ENCODE peak calls at places on chromosomes 6 and 20, in four cellular contexts. One of them, this sample, is unnamed.

GRCh38 chr6:26521485-26522391 is 16.4 kb upstream of the HMGN4 start:
- DNase-seq in heart left ventricle: peak
- DNase-seq in heart right ventricle: peak
- DNase-seq in fibroblast of mammary gland: peak
- DNase-seq in this sample: peak

GRCh38 chr6:168479421-168479820 is 38.4 kb downstream of the SMOC2 start:
- DNase-seq in fibroblast of mammary gland: no peak
- DNase-seq in heart left ventricle: no peak
- DNase-seq in heart right ventricle: no peak
- DNase-seq in this sample: no peak

GRCh38 chr20:20552076-20552475 is 160.4 kb downstream of the RALGAPA2 start:
- DNase-seq in heart right ventricle: no peak
- DNase-seq in heart left ventricle: no peak
- DNase-seq in fibroblast of mammary gland: no peak
- DNase-seq in this sample: no peak

GRCh38 chr20:59586613-59587012 is 17.7 kb upstream of the PHACTR3 start:
- DNase-seq in heart right ventricle: no peak
- DNase-seq in fibroblast of mammary gland: no peak
- DNase-seq in heart left ventricle: no peak
- DNase-seq in this sample: no peak

GRCh38 chr6:72324591-72324990 is 297.3 kb upstream of the KCNQ5 start:
- DNase-seq in heart right ventricle: no peak
- DNase-seq in heart left ventricle: no peak
- DNase-seq in fibroblast of mammary gland: peak
- DNase-seq in this sample: no peak

GRCh38 chr6:9437836-9438235 is 977.0 kb downstream of the TFAP2A start:
- DNase-seq in heart right ventricle: no peak
- DNase-seq in fibroblast of mammary gland: no peak
- DNase-seq in heart left ventricle: no peak
- DNase-seq in this sample: no peak

GRCh38 chr6:149855040-149855654 is 9.0 kb downstream of the LRP11 start:
- DNase-seq in heart right ventricle: no peak
- DNase-seq in fibroblast of mammary gland: peak
- DNase-seq in heart left ventricle: no peak
- DNase-seq in this sample: no peak

GRCh38 chr20:43529457-43530153 is 22.1 kb downstream of the L3MBTL1 start:
- DNase-seq in heart left ventricle: no peak
- DNase-seq in fibroblast of mammary gland: no peak
- DNase-seq in heart right ventricle: no peak
- DNase-seq in this sample: no peak

GRCh38 chr6:32370510-32370909 is 1.2 kb downstream of the TSBP1 start:
- DNase-seq in heart left ventricle: no peak
- DNase-seq in heart right ventricle: no peak
- DNase-seq in fibroblast of mammary gland: peak
- DNase-seq in this sample: no peak

GRCh38 chr6:71289039-71289801 is 609 bp downstream of the OGFRL1 start:
- DNase-seq in heart left ventricle: peak
- DNase-seq in fibroblast of mammary gland: peak
- DNase-seq in heart right ventricle: no peak
- DNase-seq in this sample: no peak

GRCh38 chr20:35883341-35883777 is 70.9 kb downstream of the SCAND1 start:
- DNase-seq in heart right ventricle: no peak
- DNase-seq in heart left ventricle: no peak
- DNase-seq in fibroblast of mammary gland: no peak
- DNase-seq in this sample: no peak

GRCh38 chr20:35881676-35882075 is 72.6 kb downstream of the SCAND1 start:
- DNase-seq in heart left ventricle: no peak
- DNase-seq in heart right ventricle: no peak
- DNase-seq in fibroblast of mammary gland: no peak
- DNase-seq in this sample: no peak

GRCh38 chr20:35884541-35884865 is 69.8 kb downstream of the SCAND1 start:
- DNase-seq in fibroblast of mammary gland: no peak
- DNase-seq in heart right ventricle: no peak
- DNase-seq in heart left ventricle: no peak
- DNase-seq in this sample: no peak

GRCh38 chr20:35885212-35885611 is 69.1 kb downstream of the SCAND1 start:
- DNase-seq in fibroblast of mammary gland: no peak
- DNase-seq in heart left ventricle: no peak
- DNase-seq in heart right ventricle: no peak
- DNase-seq in this sample: no peak

DNA sequence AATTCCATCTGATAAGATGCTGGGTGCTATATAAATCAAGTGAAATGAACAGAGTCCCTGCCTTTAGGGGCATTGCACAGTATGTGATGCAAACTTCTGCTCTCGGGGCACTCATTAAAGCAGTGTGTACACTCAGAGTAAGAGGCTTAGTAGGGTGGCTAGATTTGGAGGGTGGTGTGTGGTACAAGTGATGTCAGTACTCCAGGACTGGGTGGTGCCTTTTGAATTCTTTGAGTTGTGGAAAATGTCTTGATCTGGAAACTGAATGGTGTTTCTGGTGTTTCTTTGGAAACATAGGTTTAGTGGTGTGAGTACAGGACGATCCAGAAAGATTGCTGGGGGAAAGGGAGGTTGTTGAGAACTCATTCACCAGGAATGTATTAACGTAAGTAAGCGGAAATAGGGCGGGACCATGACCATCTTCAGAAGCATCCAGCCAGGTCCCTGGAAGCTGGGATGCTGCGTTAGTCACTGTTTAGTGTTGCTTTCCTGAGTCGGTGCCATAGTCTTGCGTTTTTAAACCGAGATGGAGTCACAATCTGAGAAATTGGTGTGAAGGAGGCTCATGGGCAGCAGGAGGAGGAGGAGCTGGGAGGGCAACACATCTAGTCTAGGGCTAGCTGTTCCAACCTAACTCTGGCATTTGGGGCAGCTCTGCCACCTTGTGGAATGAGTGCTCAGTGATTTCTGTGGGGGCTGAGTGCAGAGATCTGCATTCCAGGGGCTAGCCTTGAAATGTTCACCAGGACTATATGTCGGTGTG is 70.3 kb downstream of the SCAND1 start:
- DNase-seq in fibroblast of mammary gland: peak
- DNase-seq in heart left ventricle: peak
- DNase-seq in heart right ventricle: peak
- DNase-seq in this sample: peak
- H3K4me3 ChIP-seq in fibroblast of mammary gland: peak
- H3K4me3 ChIP-seq in heart left ventricle: no peak
- H3K4me3 ChIP-seq in heart right ventricle: no peak
- H3K4me3 ChIP-seq in this sample: no peak

DNA sequence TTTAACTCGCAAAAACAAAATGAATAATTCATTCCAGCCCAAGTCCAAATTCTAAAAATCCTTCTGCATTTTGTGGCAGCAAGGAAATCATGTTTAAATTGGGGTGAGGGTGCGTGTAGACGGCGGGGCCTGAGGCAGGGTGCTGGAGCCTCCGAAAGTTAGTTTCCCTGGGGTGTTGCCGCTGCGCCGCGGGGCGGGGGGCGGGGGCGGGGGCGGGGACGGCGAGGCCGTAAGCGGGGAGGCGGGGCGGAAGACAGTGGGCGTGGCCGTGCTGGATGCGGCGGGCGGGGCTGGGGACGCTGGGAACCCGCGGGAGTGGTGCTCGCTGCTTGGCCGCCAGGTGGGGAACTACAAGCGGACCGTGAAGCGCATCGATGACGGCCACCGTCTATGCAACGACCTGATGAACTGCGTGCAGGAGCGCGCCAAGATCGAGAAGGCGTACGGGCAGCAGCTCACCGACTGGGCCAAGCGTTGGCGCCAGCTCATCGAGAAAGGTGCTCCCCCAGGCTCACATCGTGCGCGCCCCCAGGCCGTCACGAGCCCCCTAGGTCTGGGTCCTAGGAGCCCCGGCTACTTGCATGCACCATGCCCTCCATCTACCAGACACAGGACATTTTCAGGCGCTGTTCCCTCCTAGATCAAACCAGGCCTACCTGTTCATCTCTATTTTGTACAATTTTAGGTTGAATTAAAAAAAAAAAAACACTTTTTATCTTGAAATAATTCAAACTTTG is 29.0 kb downstream of the SPDEF start:
- DNase-seq in heart left ventricle: peak
- DNase-seq in fibroblast of mammary gland: peak
- DNase-seq in heart right ventricle: peak
- DNase-seq in this sample: peak
- H3K4me3 ChIP-seq in heart left ventricle: peak
- H3K4me3 ChIP-seq in fibroblast of mammary gland: peak
- H3K4me3 ChIP-seq in heart right ventricle: peak
- H3K4me3 ChIP-seq in this sample: peak

DNA sequence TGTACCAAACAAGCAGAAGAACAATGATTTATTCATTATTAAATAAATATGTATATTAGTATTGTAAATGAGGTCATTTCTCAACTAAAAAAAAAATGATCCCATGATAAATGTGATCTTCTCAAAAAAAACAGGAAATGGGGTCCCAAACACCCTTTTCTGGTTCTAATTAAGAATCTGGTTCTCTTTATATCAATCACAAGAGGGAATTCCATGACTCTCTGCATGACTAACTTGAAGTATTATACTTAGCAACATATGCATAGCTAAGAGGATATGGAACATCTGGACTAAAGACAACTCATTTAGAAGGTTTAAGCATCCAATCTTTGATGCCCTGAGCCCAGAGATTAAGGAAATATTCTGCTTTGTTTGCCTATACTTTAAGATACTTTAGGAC is 89.7 kb upstream of the EMILIN3 start:
- DNase-seq in heart right ventricle: no peak
- DNase-seq in heart left ventricle: no peak
- DNase-seq in fibroblast of mammary gland: peak
- DNase-seq in this sample: no peak
- H3K4me3 ChIP-seq in heart right ventricle: no peak
- H3K4me3 ChIP-seq in heart left ventricle: no peak
- H3K4me3 ChIP-seq in fibroblast of mammary gland: no peak
- H3K4me3 ChIP-seq in this sample: no peak

GRCh38 chr20:49482621-49483017 is at the start of gene KCNB1:
- DNase-seq in heart left ventricle: peak
- DNase-seq in heart right ventricle: peak
- DNase-seq in fibroblast of mammary gland: peak
- DNase-seq in this sample: peak

GRCh38 chr20:49484180-49485140 is 2.0 kb upstream of the KCNB1 start:
- DNase-seq in heart left ventricle: peak
- DNase-seq in fibroblast of mammary gland: peak
- DNase-seq in heart right ventricle: peak
- DNase-seq in this sample: peak

GRCh38 chr20:49482173-49482572 is 295 bp downstream of the KCNB1 start:
- DNase-seq in fibroblast of mammary gland: no peak
- DNase-seq in heart right ventricle: no peak
- DNase-seq in heart left ventricle: no peak
- DNase-seq in this sample: no peak

GRCh38 chr20:49483018-49483705 is 694 bp upstream of the KCNB1 start:
- DNase-seq in heart right ventricle: no peak
- DNase-seq in fibroblast of mammary gland: no peak
- DNase-seq in heart left ventricle: no peak
- DNase-seq in this sample: no peak

DNA sequence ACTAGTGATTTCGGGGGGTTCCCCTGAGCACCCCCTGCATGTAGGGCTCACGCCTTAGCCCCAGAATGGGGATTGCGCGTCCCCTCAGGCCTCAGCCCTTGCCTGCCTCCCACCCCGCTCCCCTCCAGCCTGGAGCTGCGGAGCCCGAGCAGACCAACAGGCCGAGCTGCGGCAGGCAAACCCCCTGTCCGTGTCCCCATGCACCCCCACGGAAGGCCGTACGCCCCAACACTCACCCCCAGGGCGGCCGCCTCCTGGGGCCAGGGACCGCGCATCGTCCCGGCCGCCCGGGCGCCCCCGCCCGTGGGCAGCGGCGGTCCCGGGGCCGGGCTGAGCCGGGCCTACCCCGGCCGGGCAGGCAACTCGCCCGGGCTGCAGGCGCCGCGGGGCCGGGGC is 1.2 kb upstream of the KCNB1 start:
- DNase-seq in fibroblast of mammary gland: no peak
- DNase-seq in heart left ventricle: no peak
- DNase-seq in heart right ventricle: no peak
- DNase-seq in this sample: no peak
- H3K4me3 ChIP-seq in fibroblast of mammary gland: no peak
- H3K4me3 ChIP-seq in heart left ventricle: peak
- H3K4me3 ChIP-seq in heart right ventricle: peak
- H3K4me3 ChIP-seq in this sample: peak

DNA sequence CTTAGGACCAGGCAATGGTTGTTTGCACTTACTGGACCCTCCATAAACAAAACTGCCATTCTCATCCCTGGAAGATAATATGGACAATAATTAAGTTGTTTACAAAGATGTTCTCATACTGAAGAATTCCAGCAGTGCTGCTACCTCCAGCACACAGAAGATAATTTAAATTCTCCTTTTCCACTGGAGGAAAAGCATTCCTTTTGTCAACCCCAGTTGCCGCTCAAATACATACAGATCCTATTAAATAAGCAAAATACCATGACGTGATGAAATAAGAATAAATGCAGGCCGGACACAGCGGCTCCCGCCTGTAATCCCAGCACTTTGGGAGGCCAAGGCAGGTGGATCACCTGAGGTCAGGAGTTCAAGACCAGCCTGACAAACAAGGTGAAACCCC is 54.5 kb upstream of the IPCEF1 start:
- DNase-seq in fibroblast of mammary gland: no peak
- DNase-seq in heart right ventricle: no peak
- DNase-seq in heart left ventricle: no peak
- DNase-seq in this sample: no peak
- H3K4me3 ChIP-seq in fibroblast of mammary gland: no peak
- H3K4me3 ChIP-seq in heart right ventricle: no peak
- H3K4me3 ChIP-seq in heart left ventricle: no peak
- H3K4me3 ChIP-seq in this sample: no peak

DNA sequence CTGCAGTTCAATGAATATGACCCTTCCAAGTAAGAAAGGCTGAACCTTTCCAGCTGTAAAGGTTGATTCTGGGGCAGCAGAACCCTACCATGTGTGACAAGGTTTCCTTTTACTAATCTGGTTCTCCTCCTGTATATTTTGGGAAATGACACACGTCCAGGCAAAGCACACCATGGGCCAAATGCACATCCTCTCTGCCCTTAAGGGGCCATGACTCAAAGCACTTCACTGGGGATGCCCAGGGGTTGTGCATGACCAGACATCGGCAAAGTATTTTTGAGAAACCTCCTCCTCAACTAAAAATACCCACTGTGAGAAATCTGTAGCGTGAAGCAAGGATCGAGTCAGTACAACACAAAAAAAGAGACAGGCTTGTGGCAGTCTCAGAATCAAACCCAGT is 174.7 kb downstream of the BACH2 start:
- DNase-seq in heart right ventricle: no peak
- DNase-seq in fibroblast of mammary gland: peak
- DNase-seq in heart left ventricle: no peak
- DNase-seq in this sample: no peak
- H3K4me3 ChIP-seq in heart right ventricle: no peak
- H3K4me3 ChIP-seq in fibroblast of mammary gland: no peak
- H3K4me3 ChIP-seq in heart left ventricle: no peak
- H3K4me3 ChIP-seq in this sample: no peak

This sample was measured in tibial nerve.